ENCODE peak calls at places on chromosomes 5 and 9, in seven cellular contexts. One of them, this sample, is unnamed.
A peak's percentile ranks its signal among the peaks of the same experiment; 100 is the strongest.

GRCh38 chr9:116058421-116058820 is 95.2 kb upstream of the PAPPA start:
- DNase-seq in CD4-positive, alpha-beta T cell: no peak
- DNase-seq in MM.1S: no peak
- DNase-seq in ovary: no peak
- DNase-seq in fibroblast of lung: peak; percentile 73
- DNase-seq in cardiac muscle cell: no peak
- DNase-seq in mammary epithelial cell: peak; percentile 18
- DNase-seq in this sample: peak; percentile 11

GRCh38 chr9:90642570-90643539 is at the start of gene DIRAS2:
- DNase-seq in CD4-positive, alpha-beta T cell: no peak
- DNase-seq in MM.1S: peak; percentile 94
- DNase-seq in ovary: no peak
- DNase-seq in fibroblast of lung: peak; percentile 65
- DNase-seq in cardiac muscle cell: peak; percentile 86
- DNase-seq in mammary epithelial cell: peak; percentile 59
- DNase-seq in this sample: peak; percentile 62

GRCh38 chr9:130741831-130742449 is 48.4 kb downstream of the EXOSC2 start:
- DNase-seq in CD4-positive, alpha-beta T cell: no peak
- DNase-seq in MM.1S: no peak
- DNase-seq in ovary: no peak
- DNase-seq in fibroblast of lung: peak; percentile 47
- DNase-seq in cardiac muscle cell: no peak
- DNase-seq in mammary epithelial cell: peak; percentile 69
- DNase-seq in this sample: peak; percentile 95

GRCh38 chr5:71891856-71892255 is 172.8 kb downstream of the CARTPT start:
- DNase-seq in CD4-positive, alpha-beta T cell: no peak
- DNase-seq in MM.1S: no peak
- DNase-seq in ovary: no peak
- DNase-seq in fibroblast of lung: no peak
- DNase-seq in cardiac muscle cell: peak; percentile 86
- DNase-seq in mammary epithelial cell: peak; percentile 34
- DNase-seq in this sample: peak; percentile 42

GRCh38 chr5:1312206-1312605 is 17.3 kb upstream of the TERT start:
- DNase-seq in CD4-positive, alpha-beta T cell: no peak
- DNase-seq in MM.1S: peak; percentile 41
- DNase-seq in ovary: no peak
- DNase-seq in fibroblast of lung: no peak
- DNase-seq in cardiac muscle cell: no peak
- DNase-seq in mammary epithelial cell: no peak
- DNase-seq in this sample: no peak

GRCh38 chr5:1161832-1162229 is 39.6 kb upstream of the SLC6A19 start:
- DNase-seq in CD4-positive, alpha-beta T cell: no peak
- DNase-seq in MM.1S: no peak
- DNase-seq in ovary: no peak
- DNase-seq in fibroblast of lung: no peak
- DNase-seq in cardiac muscle cell: no peak
- DNase-seq in mammary epithelial cell: peak; percentile 79
- DNase-seq in this sample: peak; percentile 63

GRCh38 chr9:123725389-123725788 is 204.5 kb downstream of the DENND1A start:
- DNase-seq in CD4-positive, alpha-beta T cell: no peak
- DNase-seq in MM.1S: no peak
- DNase-seq in ovary: no peak
- DNase-seq in fibroblast of lung: peak; percentile 41
- DNase-seq in cardiac muscle cell: no peak
- DNase-seq in mammary epithelial cell: no peak
- DNase-seq in this sample: no peak

GRCh38 chr9:118522093-118523028 is 818.2 kb downstream of the TLR4 start:
- DNase-seq in CD4-positive, alpha-beta T cell: no peak
- DNase-seq in MM.1S: peak; percentile 78
- DNase-seq in ovary: no peak
- DNase-seq in fibroblast of lung: peak; percentile 19
- DNase-seq in cardiac muscle cell: peak; percentile 80
- DNase-seq in mammary epithelial cell: peak; percentile 45
- DNase-seq in this sample: peak; percentile 25

GRCh38 chr5:109099081-109099480 is 310.7 kb downstream of the PJA2 start:
- DNase-seq in CD4-positive, alpha-beta T cell: no peak
- DNase-seq in MM.1S: no peak
- DNase-seq in ovary: no peak
- DNase-seq in fibroblast of lung: peak; percentile 18
- DNase-seq in cardiac muscle cell: no peak
- DNase-seq in mammary epithelial cell: no peak
- DNase-seq in this sample: no peak

GRCh38 chr5:169503899-169504298 is 79.7 kb upstream of the SPDL1 start:
- DNase-seq in CD4-positive, alpha-beta T cell: no peak
- DNase-seq in MM.1S: no peak
- DNase-seq in ovary: no peak
- DNase-seq in fibroblast of lung: no peak
- DNase-seq in cardiac muscle cell: peak; percentile 66
- DNase-seq in mammary epithelial cell: no peak
- DNase-seq in this sample: no peak

GRCh38 chr5:129906177-129906887 is 2.1 kb downstream of the CHSY3 start:
- DNase-seq in CD4-positive, alpha-beta T cell: no peak
- DNase-seq in MM.1S: no peak
- DNase-seq in ovary: no peak
- DNase-seq in fibroblast of lung: peak; percentile 53
- DNase-seq in cardiac muscle cell: peak; percentile 26
- DNase-seq in mammary epithelial cell: peak; percentile 17
- DNase-seq in this sample: peak; percentile 9

GRCh38 chr5:141260458-141261237 is 15.5 kb downstream of the PCDHB15 start:
- DNase-seq in CD4-positive, alpha-beta T cell: no peak
- DNase-seq in MM.1S: no peak
- DNase-seq in ovary: no peak
- DNase-seq in fibroblast of lung: peak; percentile 15
- DNase-seq in cardiac muscle cell: peak; percentile 3
- DNase-seq in mammary epithelial cell: no peak
- DNase-seq in this sample: no peak

GRCh38 chr5:178854284-178854683 is 5.5 kb upstream of the ZNF354B start:
- DNase-seq in CD4-positive, alpha-beta T cell: no peak
- DNase-seq in MM.1S: no peak
- DNase-seq in ovary: no peak
- DNase-seq in fibroblast of lung: no peak
- DNase-seq in cardiac muscle cell: no peak
- DNase-seq in mammary epithelial cell: no peak
- DNase-seq in this sample: no peak

GRCh38 chr5:123659006-123659405 is 147.0 kb downstream of the CSNK1G3 start:
- DNase-seq in CD4-positive, alpha-beta T cell: no peak
- DNase-seq in MM.1S: no peak
- DNase-seq in ovary: no peak
- DNase-seq in fibroblast of lung: no peak
- DNase-seq in cardiac muscle cell: no peak
- DNase-seq in mammary epithelial cell: no peak
- DNase-seq in this sample: no peak

GRCh38 chr9:110143969-110144545 is 63.9 kb downstream of the C9orf152 start:
- DNase-seq in CD4-positive, alpha-beta T cell: no peak
- DNase-seq in MM.1S: peak; percentile 90
- DNase-seq in ovary: no peak
- DNase-seq in fibroblast of lung: no peak
- DNase-seq in cardiac muscle cell: peak; percentile 27
- DNase-seq in mammary epithelial cell: peak; percentile 45
- DNase-seq in this sample: no peak
- H3K27ac ChIP-seq in CD4-positive, alpha-beta T cell: no peak overlapping the region
- H3K27ac ChIP-seq in MM.1S: peak overlapping the region; percentile 95
- H3K27ac ChIP-seq in ovary: no peak overlapping the region
- H3K27ac ChIP-seq in fibroblast of lung: no peak overlapping the region
- H3K27ac ChIP-seq in cardiac muscle cell: peak overlapping the region; percentile 54
- H3K27ac ChIP-seq in mammary epithelial cell: peak overlapping the region; percentile 4
- H3K27ac ChIP-seq in this sample: no peak overlapping the region

DNA sequence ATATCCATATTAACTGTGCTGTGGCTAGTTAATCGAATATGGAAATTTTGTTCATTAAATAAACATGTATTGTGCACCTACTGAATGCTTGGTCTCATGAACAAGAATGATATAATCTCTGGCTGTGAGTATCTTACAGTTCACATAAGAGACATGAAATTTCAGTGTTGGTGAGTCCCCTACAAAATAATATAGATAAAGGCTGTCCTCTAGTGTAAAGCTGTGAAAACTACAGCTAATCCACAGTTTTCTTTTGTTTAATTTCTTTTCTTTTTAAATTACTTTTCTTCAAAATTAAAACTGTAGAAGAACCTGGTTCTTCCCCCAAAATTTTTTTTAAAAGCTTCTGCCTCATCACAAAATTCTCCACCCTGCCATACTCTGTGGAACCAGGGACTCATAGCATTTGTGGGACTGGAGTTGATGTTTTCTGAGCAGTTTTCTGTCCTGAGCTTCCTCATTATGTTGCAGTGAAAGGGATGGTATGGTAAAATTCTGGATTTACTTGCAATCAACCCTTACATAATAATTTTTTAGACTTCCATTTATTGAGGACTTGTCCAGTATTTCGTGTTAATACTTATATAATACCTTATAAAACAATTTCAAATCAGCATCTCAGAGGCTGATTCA is 135.0 kb downstream of the STK32A start:
- DNase-seq in CD4-positive, alpha-beta T cell: no peak
- DNase-seq in MM.1S: no peak
- DNase-seq in ovary: no peak
- DNase-seq in fibroblast of lung: peak; percentile 30
- DNase-seq in cardiac muscle cell: no peak
- DNase-seq in mammary epithelial cell: no peak
- DNase-seq in this sample: peak; percentile 40
- TF ChIP-seq CTCF in CD4-positive, alpha-beta T cell: no peak
- TF ChIP-seq CTCF in MM.1S: peak; percentile 40
- TF ChIP-seq CTCF in ovary: no peak
- TF ChIP-seq CTCF in fibroblast of lung: peak; percentile 10
- TF ChIP-seq CTCF in cardiac muscle cell: peak; percentile 56
- TF ChIP-seq CTCF in mammary epithelial cell: peak; percentile 63
- TF ChIP-seq CTCF in this sample: peak; percentile 94

GRCh38 chr5:87254035-87254434 is 13.6 kb upstream of the RASA1 start:
- DNase-seq in CD4-positive, alpha-beta T cell: no peak
- DNase-seq in MM.1S: no peak
- DNase-seq in ovary: no peak
- DNase-seq in fibroblast of lung: no peak
- DNase-seq in cardiac muscle cell: no peak
- DNase-seq in mammary epithelial cell: no peak
- DNase-seq in this sample: no peak

GRCh38 chr5:87263498-87263897 is 4.2 kb upstream of the RASA1 start:
- DNase-seq in CD4-positive, alpha-beta T cell: no peak
- DNase-seq in MM.1S: no peak
- DNase-seq in ovary: no peak
- DNase-seq in fibroblast of lung: no peak
- DNase-seq in cardiac muscle cell: no peak
- DNase-seq in mammary epithelial cell: no peak
- DNase-seq in this sample: no peak

GRCh38 chr5:87260604-87261200 is 7.0 kb upstream of the RASA1 start:
- DNase-seq in CD4-positive, alpha-beta T cell: no peak
- DNase-seq in MM.1S: no peak
- DNase-seq in ovary: no peak
- DNase-seq in fibroblast of lung: no peak
- DNase-seq in cardiac muscle cell: no peak
- DNase-seq in mammary epithelial cell: no peak
- DNase-seq in this sample: no peak

DNA sequence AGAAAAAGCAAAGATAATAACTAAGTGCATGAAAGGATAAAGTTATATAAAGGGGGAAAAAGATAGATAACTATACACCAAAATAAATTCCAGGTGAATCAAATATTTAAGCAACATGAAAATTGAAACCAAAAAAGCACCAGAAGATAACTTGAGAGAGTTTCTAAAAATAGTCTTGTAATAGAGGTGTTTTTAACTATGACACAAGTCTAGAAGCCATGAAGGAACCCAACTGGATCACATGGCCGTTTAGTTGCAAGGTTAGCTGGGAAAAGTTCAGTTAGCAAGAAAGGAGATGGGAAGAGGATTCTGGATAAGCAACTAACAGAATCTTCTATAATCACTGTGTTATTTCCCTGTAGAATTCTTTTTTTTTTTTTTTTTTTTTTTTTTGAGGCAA is 9.2 kb upstream of the RASA1 start:
- DNase-seq in CD4-positive, alpha-beta T cell: no peak
- DNase-seq in MM.1S: peak; percentile 67
- DNase-seq in ovary: no peak
- DNase-seq in fibroblast of lung: no peak
- DNase-seq in cardiac muscle cell: no peak
- DNase-seq in mammary epithelial cell: no peak
- DNase-seq in this sample: no peak
- H3K27ac ChIP-seq in CD4-positive, alpha-beta T cell: no peak overlapping the region
- H3K27ac ChIP-seq in MM.1S: peak overlapping the region; percentile 33
- H3K27ac ChIP-seq in ovary: no peak overlapping the region
- H3K27ac ChIP-seq in fibroblast of lung: no peak overlapping the region
- H3K27ac ChIP-seq in cardiac muscle cell: no peak overlapping the region
- H3K27ac ChIP-seq in mammary epithelial cell: no peak overlapping the region
- H3K27ac ChIP-seq in this sample: no peak overlapping the region

DNA sequence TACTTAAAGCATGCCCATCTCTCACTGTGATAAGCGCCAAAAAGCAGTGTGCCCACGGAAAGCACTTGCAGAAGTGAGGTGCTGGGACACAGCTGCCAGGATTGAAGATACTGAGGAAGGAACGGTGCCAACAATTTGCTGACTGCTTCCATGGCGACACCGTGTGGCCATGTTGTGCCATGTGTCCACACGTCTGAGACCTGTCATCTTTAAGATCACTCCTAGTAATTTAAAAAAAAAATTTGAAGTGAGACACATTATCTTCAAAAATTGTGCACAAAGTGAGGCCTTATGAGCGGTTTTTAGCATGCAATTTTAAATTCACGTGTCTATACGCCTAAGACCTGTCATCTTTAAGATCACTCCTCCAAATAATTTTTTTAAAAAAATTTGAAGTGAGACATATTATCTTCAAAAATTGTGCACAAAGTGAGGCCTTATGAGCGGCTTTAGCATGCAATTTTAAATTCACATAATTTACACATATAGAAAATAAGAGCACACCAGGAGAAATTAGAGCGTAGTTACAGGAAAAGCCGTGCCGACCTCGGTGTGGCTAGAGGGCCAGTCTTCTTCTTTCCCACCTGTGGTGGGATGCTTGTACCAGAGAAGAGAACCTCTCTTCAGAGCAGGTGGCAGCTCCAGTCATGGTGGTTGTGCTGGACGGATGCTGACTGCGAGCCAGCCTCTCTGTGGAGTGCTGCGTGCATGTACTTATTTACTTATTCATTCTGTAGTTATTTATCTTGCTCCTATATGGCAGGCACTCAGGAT is 21.4 kb upstream of the FLT4 start:
- DNase-seq in CD4-positive, alpha-beta T cell: peak; percentile 32
- DNase-seq in MM.1S: peak; percentile 39
- DNase-seq in ovary: no peak
- DNase-seq in fibroblast of lung: peak; percentile 50
- DNase-seq in cardiac muscle cell: peak; percentile 76
- DNase-seq in mammary epithelial cell: peak; percentile 13
- DNase-seq in this sample: peak; percentile 56
- TF ChIP-seq CTCF in CD4-positive, alpha-beta T cell: peak; percentile 69
- TF ChIP-seq CTCF in MM.1S: peak; percentile 76
- TF ChIP-seq CTCF in ovary: no peak
- TF ChIP-seq CTCF in fibroblast of lung: peak; percentile 42
- TF ChIP-seq CTCF in cardiac muscle cell: peak; percentile 62
- TF ChIP-seq CTCF in mammary epithelial cell: peak; percentile 62
- TF ChIP-seq CTCF in this sample: peak; percentile 82

GRCh38 chr9:86340356-86341006 is 13.7 kb downstream of the TUT7 start:
- DNase-seq in CD4-positive, alpha-beta T cell: no peak
- DNase-seq in MM.1S: no peak
- DNase-seq in ovary: no peak
- DNase-seq in fibroblast of lung: no peak
- DNase-seq in cardiac muscle cell: no peak
- DNase-seq in mammary epithelial cell: no peak
- DNase-seq in this sample: no peak
- H3K27ac ChIP-seq in CD4-positive, alpha-beta T cell: no peak overlapping the region
- H3K27ac ChIP-seq in MM.1S: no peak overlapping the region
- H3K27ac ChIP-seq in ovary: no peak overlapping the region
- H3K27ac ChIP-seq in fibroblast of lung: peak overlapping the region; percentile 6
- H3K27ac ChIP-seq in cardiac muscle cell: no peak overlapping the region
- H3K27ac ChIP-seq in mammary epithelial cell: no peak overlapping the region
- H3K27ac ChIP-seq in this sample: no peak overlapping the region

This sample was measured in RWPE1.